ENCODE peak calls at places on chromosomes 16 and 17, in six cellular contexts. W is SK-N-SH, G is A549, D is K562, F is HepG2, A is GM12878. O is an unnamed sample.

GRCh38 chr16:57507414-57508083 is 21.3 kb upstream of the DOK4 start:
- DNase-seq in D (no peak), G (no peak), W (peak), F (no peak), A (no peak), O (no peak)

GRCh38 chr16:51151435-51151950 is 423 bp upstream of the SALL1 start:
- DNase-seq in G (peak), W (peak), A (no peak), F (peak), D (no peak), O (peak)

GRCh38 chr17:74045608-74046007 is 157.9 kb upstream of the RPL38 start:
- DNase-seq in F (no peak), W (no peak), G (peak), A (no peak), D (no peak), O (no peak)

GRCh38 chr17:34365340-34365739 is 2.3 kb upstream of the CCL1 start:
- DNase-seq in F (no peak), G (no peak), W (no peak), A (no peak), D (no peak), O (no peak)

GRCh38 chr17:8922451-8922850 is 43.1 kb downstream of the PIK3R5 start:
- DNase-seq in F (no peak), W (no peak), G (no peak), A (no peak), D (no peak), O (no peak)

GRCh38 chr17:35841505-35841904 is 27.2 kb downstream of the HEATR9 start:
- DNase-seq in G (no peak), D (no peak), A (no peak), F (no peak), W (no peak), O (no peak)

GRCh38 chr16:86012221-86012620 is 113.3 kb downstream of the IRF8 start:
- DNase-seq in W (no peak), F (no peak), G (no peak), A (no peak), D (no peak), O (no peak)

GRCh38 chr17:31798205-31798724 is 60.8 kb downstream of the COPRS start:
- DNase-seq in F (peak), G (no peak), A (no peak), W (no peak), D (no peak), O (no peak)

GRCh38 chr16:3999479-3999868 is 116.8 kb downstream of the ADCY9 start:
- DNase-seq in A (no peak), F (no peak), D (no peak), W (no peak), G (peak), O (no peak)

GRCh38 chr16:8739989-8740704 is 57.3 kb downstream of the TMEM186 start:
- DNase-seq in D (no peak), W (no peak), G (no peak), A (no peak), F (no peak), O (no peak)

GRCh38 chr17:65745241-65745640 is 183.8 kb upstream of the AXIN2 start:
- DNase-seq in W (no peak), F (no peak), D (no peak), G (no peak), A (no peak), O (no peak)

GRCh38 chr16:79081292-79082066 is 519.1 kb downstream of the MAF start:
- DNase-seq in F (peak), A (no peak), D (no peak), G (no peak), W (no peak), O (no peak)

GRCh38 chr16:21973945-21974344 is 20.8 kb downstream of the UQCRC2 start:
- DNase-seq in G (no peak), D (no peak), W (no peak), F (no peak), A (no peak), O (no peak)

GRCh38 chr17:49835472-49835871 is 12.4 kb downstream of the TAC4 start:
- DNase-seq in G (no peak), A (no peak), F (no peak), D (no peak), W (no peak), O (no peak)
- TF ChIP-seq RAD21 in G (no peak), A (no peak), F (no peak), D (no peak), W (no peak), O (no peak)

GRCh38 chr17:76530489-76530814 is 7.1 kb downstream of the CYGB start:
- DNase-seq in A (no peak), F (no peak), D (no peak), G (no peak), W (peak), O (no peak)
- TF ChIP-seq CHD2 in A (no peak), F (no peak), D (no peak), G (no peak), W (no peak), O (no peak)

GRCh38 chr16:75305364-75306101 is 54.1 kb upstream of the BCAR1 start:
- DNase-seq in F (peak), A (peak), G (peak), D (peak), W (peak), O (no peak)
- TF ChIP-seq RAD21 in F (no peak), A (no peak), G (no peak), D (no peak), W (no peak), O (no peak)

GRCh38 chr17:50830994-50831393 is 4.4 kb upstream of the WFIKKN2 start:
- DNase-seq in D (no peak), F (no peak), G (no peak), A (no peak), W (peak), O (no peak)
- TF ChIP-seq CHD2 in D (no peak), F (no peak), G (no peak), A (no peak), W (no peak), O (no peak)

GRCh38 chr17:13568746-13569739 is 32.7 kb downstream of the HS3ST3A1 start:
- DNase-seq in G (no peak), W (no peak), F (no peak), D (no peak), A (no peak), O (no peak)
- TF ChIP-seq RAD21 in G (no peak), W (no peak), F (no peak), D (no peak), A (no peak), O (no peak)

GRCh38 chr17:77470800-77471733 is 330.3 kb downstream of the SEC14L1 start:
- DNase-seq in F (peak), G (peak), W (peak), A (no peak), D (peak), O (no peak)

GRCh38 chr17:77473615-77474226 is 333.0 kb downstream of the SEC14L1 start:
- DNase-seq in W (no peak), F (no peak), D (no peak), A (no peak), G (no peak), O (no peak)

GRCh38 chr17:77472837-77473214 is 332.1 kb downstream of the SEC14L1 start:
- DNase-seq in A (no peak), D (no peak), G (no peak), F (no peak), W (no peak), O (no peak)

GRCh38 chr17:77470330-77470786 is 329.6 kb downstream of the SEC14L1 start:
- DNase-seq in W (no peak), A (no peak), G (no peak), D (no peak), F (no peak), O (no peak)

GRCh38 chr17:77471984-77472836 is 331.4 kb downstream of the SEC14L1 start:
- DNase-seq in W (peak), D (no peak), A (no peak), F (no peak), G (no peak), O (no peak)
- TF ChIP-seq CHD2 in W (no peak), D (no peak), A (no peak), F (no peak), G (no peak), O (no peak)

GRCh38 chr17:48871551-48872351 is 20.8 kb upstream of the ATP5MC1 start:
- DNase-seq in G (peak), D (peak), A (no peak), F (peak), W (no peak), O (no peak)

GRCh38 chr17:48869821-48870318 is 22.7 kb upstream of the ATP5MC1 start:
- DNase-seq in W (no peak), F (no peak), D (no peak), A (no peak), G (no peak), O (no peak)

GRCh38 chr17:48871035-48871550 is 21.5 kb upstream of the ATP5MC1 start:
- DNase-seq in G (no peak), F (no peak), W (no peak), A (no peak), D (no peak), O (no peak)

GRCh38 chr17:48873212-48873611 is 19.4 kb upstream of the ATP5MC1 start:
- DNase-seq in F (no peak), A (no peak), G (no peak), W (no peak), D (no peak), O (no peak)

DNA sequence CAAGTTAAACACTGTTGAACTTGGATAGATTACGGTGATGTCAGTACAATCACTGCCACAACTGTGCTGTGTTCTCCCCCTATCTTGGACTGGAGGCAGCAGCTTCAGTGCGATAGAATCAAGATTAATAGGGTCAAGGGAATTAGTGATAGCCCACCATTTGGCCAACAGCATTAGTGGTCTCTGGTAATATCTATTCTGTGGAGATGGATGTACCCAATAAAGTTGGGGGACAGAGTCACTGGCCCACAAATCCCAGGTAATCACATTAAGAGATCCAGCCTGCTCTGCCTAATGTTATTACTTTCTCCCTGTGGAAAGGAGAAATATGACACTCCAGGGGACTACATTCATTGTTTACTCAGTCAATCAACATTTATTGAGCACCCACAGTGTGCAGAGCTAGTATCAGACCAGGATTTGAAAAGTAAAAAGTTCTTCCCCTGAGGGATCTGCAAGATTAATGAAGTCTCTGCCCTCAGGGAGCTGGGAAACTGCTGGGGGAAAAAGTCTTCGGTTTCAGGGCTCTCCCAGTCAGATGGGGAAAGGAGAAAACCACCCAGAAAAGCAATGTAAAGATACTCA is 23.6 kb upstream of the ATP5MC1 start:
- DNase-seq in D (no peak), W (no peak), A (no peak), G (no peak), F (no peak), O (no peak)
- TF ChIP-seq RAD21 in D (no peak), W (no peak), A (no peak), G (no peak), F (no peak), O (no peak)

DNA sequence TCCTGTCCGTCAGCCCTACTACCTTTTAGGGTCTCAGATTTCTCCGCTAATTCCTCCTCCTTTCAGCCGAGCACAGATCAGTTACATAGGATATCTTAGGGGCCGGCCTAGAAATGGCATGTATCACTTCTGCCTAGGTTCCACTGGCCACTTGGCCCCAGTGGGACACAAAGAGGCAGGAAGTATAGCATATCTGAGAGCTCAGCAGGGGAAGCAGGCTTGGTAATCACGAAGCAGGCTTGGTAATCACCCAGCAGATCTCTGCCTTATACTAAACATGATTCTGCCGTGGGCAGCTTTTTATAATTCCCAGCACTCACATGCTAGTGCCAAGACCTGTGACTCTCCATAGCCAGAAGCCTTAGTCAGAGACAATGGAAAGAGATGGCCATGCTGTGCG is 59.7 kb upstream of the CACNG5 start:
- DNase-seq in A (no peak), G (no peak), F (no peak), W (peak), D (no peak), O (no peak)
- TF ChIP-seq CHD2 in A (no peak), G (no peak), F (no peak), W (no peak), D (no peak), O (no peak)

O was measured in H1.